ENCODE peak calls at places on chromosomes 2 and 18, in eight cellular contexts. One of them, this sample, is unnamed.

GRCh38 chr2:202870431-202871160 is 970 bp downstream of the ICA1L start:
- DNase-seq in AG08395: peak; percentile 40
- DNase-seq in amniotic stem cell: peak; percentile 5
- DNase-seq in iris pigment epithelial cell: peak; percentile 65
- DNase-seq in stimulated activated naive B cell treated with anti-CD40 and anti-IgM and Interleukin-4, amounts not matched to agents 10 μg/mL and 1 μg/mL and 100 μg/mL, for 72 hours: peak; percentile 56
- DNase-seq in T-helper 17 cell: peak; percentile 19
- DNase-seq in right lobe of liver: peak; percentile 48
- DNase-seq in RKO: peak; percentile 83
- DNase-seq in this sample: peak; percentile 53

GRCh38 chr2:130729311-130730299 is 735 bp downstream of the GPR148 start:
- DNase-seq in stimulated activated naive B cell treated with anti-CD40 and anti-IgM and Interleukin-4, amounts not matched to agents 10 μg/mL and 1 μg/mL and 100 μg/mL, for 72 hours: no peak
- DNase-seq in iris pigment epithelial cell: no peak
- DNase-seq in RKO: no peak
- DNase-seq in AG08395: no peak
- DNase-seq in amniotic stem cell: no peak
- DNase-seq in T-helper 17 cell: no peak
- DNase-seq in right lobe of liver: no peak
- DNase-seq in this sample: no peak

GRCh38 chr2:219252084-219252483 is 959 bp upstream of the TUBA4B start:
- DNase-seq in iris pigment epithelial cell: no peak
- DNase-seq in RKO: no peak
- DNase-seq in T-helper 17 cell: no peak
- DNase-seq in stimulated activated naive B cell treated with anti-CD40 and anti-IgM and Interleukin-4, amounts not matched to agents 10 μg/mL and 1 μg/mL and 100 μg/mL, for 72 hours: no peak
- DNase-seq in right lobe of liver: no peak
- DNase-seq in amniotic stem cell: no peak
- DNase-seq in AG08395: no peak
- DNase-seq in this sample: no peak

GRCh38 chr18:79634186-79634585 is 45.4 kb upstream of the CTDP1 start:
- DNase-seq in T-helper 17 cell: no peak
- DNase-seq in AG08395: no peak
- DNase-seq in stimulated activated naive B cell treated with anti-CD40 and anti-IgM and Interleukin-4, amounts not matched to agents 10 μg/mL and 1 μg/mL and 100 μg/mL, for 72 hours: no peak
- DNase-seq in right lobe of liver: no peak
- DNase-seq in amniotic stem cell: no peak
- DNase-seq in RKO: no peak
- DNase-seq in iris pigment epithelial cell: no peak
- DNase-seq in this sample: no peak

GRCh38 chr2:39805936-39806608 is 27.0 kb upstream of the THUMPD2 start:
- DNase-seq in T-helper 17 cell: no peak
- DNase-seq in RKO: no peak
- DNase-seq in AG08395: no peak
- DNase-seq in stimulated activated naive B cell treated with anti-CD40 and anti-IgM and Interleukin-4, amounts not matched to agents 10 μg/mL and 1 μg/mL and 100 μg/mL, for 72 hours: no peak
- DNase-seq in right lobe of liver: no peak
- DNase-seq in iris pigment epithelial cell: peak; percentile 80
- DNase-seq in amniotic stem cell: no peak
- DNase-seq in this sample: no peak

GRCh38 chr2:166419616-166419934 is 43.8 kb upstream of the SCN9A start:
- DNase-seq in RKO: peak; percentile 63
- DNase-seq in iris pigment epithelial cell: peak; percentile 62
- DNase-seq in stimulated activated naive B cell treated with anti-CD40 and anti-IgM and Interleukin-4, amounts not matched to agents 10 μg/mL and 1 μg/mL and 100 μg/mL, for 72 hours: no peak
- DNase-seq in amniotic stem cell: no peak
- DNase-seq in AG08395: peak; percentile 10
- DNase-seq in right lobe of liver: no peak
- DNase-seq in T-helper 17 cell: no peak
- DNase-seq in this sample: no peak

GRCh38 chr2:96142217-96143113 is 2.8 kb downstream of the DUSP2 start:
- DNase-seq in RKO: no peak
- DNase-seq in T-helper 17 cell: peak; percentile 53
- DNase-seq in right lobe of liver: no peak
- DNase-seq in iris pigment epithelial cell: no peak
- DNase-seq in AG08395: no peak
- DNase-seq in stimulated activated naive B cell treated with anti-CD40 and anti-IgM and Interleukin-4, amounts not matched to agents 10 μg/mL and 1 μg/mL and 100 μg/mL, for 72 hours: no peak
- DNase-seq in amniotic stem cell: no peak
- DNase-seq in this sample: peak; percentile 40

GRCh38 chr2:33457588-33458247 is 18.7 kb upstream of the RASGRP3 start:
- DNase-seq in right lobe of liver: peak; percentile 83
- DNase-seq in stimulated activated naive B cell treated with anti-CD40 and anti-IgM and Interleukin-4, amounts not matched to agents 10 μg/mL and 1 μg/mL and 100 μg/mL, for 72 hours: peak; percentile 11
- DNase-seq in T-helper 17 cell: no peak
- DNase-seq in iris pigment epithelial cell: peak; percentile 80
- DNase-seq in amniotic stem cell: no peak
- DNase-seq in RKO: no peak
- DNase-seq in AG08395: no peak
- DNase-seq in this sample: no peak

GRCh38 chr18:3454365-3455089 is 4.6 kb downstream of the TGIF1 start:
- DNase-seq in T-helper 17 cell: no peak
- DNase-seq in iris pigment epithelial cell: peak; percentile 71
- DNase-seq in right lobe of liver: peak; percentile 58
- DNase-seq in stimulated activated naive B cell treated with anti-CD40 and anti-IgM and Interleukin-4, amounts not matched to agents 10 μg/mL and 1 μg/mL and 100 μg/mL, for 72 hours: no peak
- DNase-seq in amniotic stem cell: no peak
- DNase-seq in AG08395: peak; percentile 37
- DNase-seq in RKO: peak; percentile 82
- DNase-seq in this sample: no peak

GRCh38 chr2:55357907-55358306 is 61.7 kb downstream of the CCDC88A start:
- DNase-seq in stimulated activated naive B cell treated with anti-CD40 and anti-IgM and Interleukin-4, amounts not matched to agents 10 μg/mL and 1 μg/mL and 100 μg/mL, for 72 hours: no peak
- DNase-seq in AG08395: peak; percentile 12
- DNase-seq in right lobe of liver: no peak
- DNase-seq in amniotic stem cell: peak; percentile 38
- DNase-seq in T-helper 17 cell: no peak
- DNase-seq in RKO: no peak
- DNase-seq in iris pigment epithelial cell: peak; percentile 36
- DNase-seq in this sample: no peak

GRCh38 chr2:240170883-240171282 is 30.4 kb upstream of the OTOS start:
- DNase-seq in iris pigment epithelial cell: no peak
- DNase-seq in stimulated activated naive B cell treated with anti-CD40 and anti-IgM and Interleukin-4, amounts not matched to agents 10 μg/mL and 1 μg/mL and 100 μg/mL, for 72 hours: no peak
- DNase-seq in RKO: no peak
- DNase-seq in amniotic stem cell: no peak
- DNase-seq in AG08395: no peak
- DNase-seq in right lobe of liver: no peak
- DNase-seq in T-helper 17 cell: no peak
- DNase-seq in this sample: no peak

GRCh38 chr2:136206613-136207012 is 88.7 kb upstream of the CXCR4 start:
- DNase-seq in AG08395: no peak
- DNase-seq in right lobe of liver: no peak
- DNase-seq in RKO: no peak
- DNase-seq in T-helper 17 cell: no peak
- DNase-seq in stimulated activated naive B cell treated with anti-CD40 and anti-IgM and Interleukin-4, amounts not matched to agents 10 μg/mL and 1 μg/mL and 100 μg/mL, for 72 hours: peak; percentile 91
- DNase-seq in iris pigment epithelial cell: no peak
- DNase-seq in amniotic stem cell: no peak
- DNase-seq in this sample: peak; percentile 70

GRCh38 chr2:183995632-183996031 is 602.7 kb upstream of the ZNF804A start:
- DNase-seq in AG08395: no peak
- DNase-seq in T-helper 17 cell: no peak
- DNase-seq in RKO: peak; percentile 12
- DNase-seq in amniotic stem cell: no peak
- DNase-seq in stimulated activated naive B cell treated with anti-CD40 and anti-IgM and Interleukin-4, amounts not matched to agents 10 μg/mL and 1 μg/mL and 100 μg/mL, for 72 hours: no peak
- DNase-seq in right lobe of liver: no peak
- DNase-seq in iris pigment epithelial cell: peak; percentile 35
- DNase-seq in this sample: no peak

GRCh38 chr2:75602724-75603342 is 42.1 kb upstream of the EVA1A start:
- DNase-seq in stimulated activated naive B cell treated with anti-CD40 and anti-IgM and Interleukin-4, amounts not matched to agents 10 μg/mL and 1 μg/mL and 100 μg/mL, for 72 hours: no peak
- DNase-seq in AG08395: peak; percentile 79
- DNase-seq in amniotic stem cell: peak; percentile 89
- DNase-seq in T-helper 17 cell: no peak
- DNase-seq in RKO: no peak
- DNase-seq in iris pigment epithelial cell: peak; percentile 90
- DNase-seq in right lobe of liver: no peak
- DNase-seq in this sample: no peak

GRCh38 chr18:58004317-58004716 is 39.7 kb upstream of the NEDD4L start:
- DNase-seq in right lobe of liver: no peak
- DNase-seq in T-helper 17 cell: no peak
- DNase-seq in amniotic stem cell: peak; percentile 53
- DNase-seq in AG08395: peak; percentile 66
- DNase-seq in iris pigment epithelial cell: peak; percentile 82
- DNase-seq in stimulated activated naive B cell treated with anti-CD40 and anti-IgM and Interleukin-4, amounts not matched to agents 10 μg/mL and 1 μg/mL and 100 μg/mL, for 72 hours: no peak
- DNase-seq in RKO: peak; percentile 8
- DNase-seq in this sample: no peak